ENCODE peak calls at places on chromosomes 3 and 15, in seven cellular contexts. B is CD8-positive, alpha-beta T cell; G is gastrocnemius medialis; F is ovary; S is stomach; L is uterus; O is transverse colon. X is an unnamed sample.

GRCh38 chr3:104909188-104909587 is 457.5 kb upstream of the ALCAM start:
- DNase-seq in B (no peak), G (no peak), F (no peak), S (no peak), L (no peak), O (no peak), X (no peak)

GRCh38 chr3:116270053-116270452 is 175.2 kb downstream of the LSAMP start:
- DNase-seq in B (no peak), G (no peak), F (no peak), S (no peak), L (no peak), O (no peak), X (no peak)

GRCh38 chr15:71237456-71238188 is 122.4 kb downstream of the THSD4 start:
- DNase-seq in B (no peak), G (no peak), F (peak; percentile 65), S (peak; percentile 65), L (peak; percentile 94), O (peak; percentile 88), X (peak; percentile 35)

GRCh38 chr3:23748398-23749110 is 57.2 kb upstream of the UBE2E1 start:
- DNase-seq in B (no peak), G (peak; percentile 24), F (no peak), S (no peak), L (no peak), O (no peak), X (no peak)

GRCh38 chr15:81091889-81092558 is 42.0 kb upstream of the CFAP161 start:
- DNase-seq in B (no peak), G (peak; percentile 85), F (no peak), S (no peak), L (peak; percentile 72), O (no peak), X (peak; percentile 66)

GRCh38 chr3:16033889-16034687 is 140.4 kb upstream of the GALNT15 start:
- DNase-seq in B (no peak), G (no peak), F (no peak), S (no peak), L (no peak), O (no peak), X (no peak)

GRCh38 chr15:77493324-77493907 is 72.7 kb downstream of the HMG20A start:
- DNase-seq in B (no peak), G (no peak), F (no peak), S (no peak), L (no peak), O (no peak), X (no peak)

GRCh38 chr15:43285609-43286037 is 18.9 kb upstream of the TGM5 start:
- DNase-seq in B (peak; percentile 56), G (peak; percentile 32), F (no peak), S (peak; percentile 41), L (peak; percentile 57), O (peak; percentile 39), X (peak; percentile 81)

GRCh38 chr15:90838544-90838943 is 29.8 kb upstream of the FURIN start:
- DNase-seq in B (peak; percentile 38), G (no peak), F (no peak), S (no peak), L (no peak), O (no peak), X (no peak)

GRCh38 chr3:132284006-132284405 is 33.2 kb upstream of the ACP3 start:
- DNase-seq in B (no peak), G (no peak), F (no peak), S (no peak), L (no peak), O (no peak), X (no peak)
- H3K36me3 ChIP-seq in B (no peaks in the 10 kb centered on the region), G (no peaks in the 10 kb centered on the region), F (no peaks in the 10 kb centered on the region), S (no peaks in the 10 kb centered on the region), L (no peaks in the 10 kb centered on the region), O (no peaks in the 10 kb centered on the region), X (no peaks in the 10 kb centered on the region)

DNA sequence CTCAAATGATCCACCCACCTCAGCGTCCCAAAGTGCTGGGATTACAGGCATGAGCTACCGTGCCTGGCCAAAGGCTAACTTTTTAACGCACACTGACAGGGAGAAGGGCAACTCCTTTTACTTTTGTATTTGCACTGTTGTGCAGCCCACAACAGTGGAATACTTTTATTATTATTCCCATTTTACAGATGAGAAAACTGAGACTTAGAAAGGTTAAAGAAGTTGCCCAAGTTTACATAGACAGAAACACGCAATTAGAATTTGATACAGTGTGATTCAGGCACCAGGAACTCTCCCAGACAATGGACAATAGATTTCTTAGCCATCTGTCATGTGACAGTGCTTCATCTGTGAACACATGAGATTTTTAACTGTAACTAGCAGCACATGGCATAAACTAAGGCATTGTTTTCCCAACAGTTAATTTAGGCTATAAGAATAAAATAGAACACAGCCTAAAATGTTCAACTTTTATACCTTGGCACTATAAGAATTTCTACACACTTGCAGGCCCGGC is 18.8 kb downstream of the STAG1 start:
- DNase-seq in B (no peak), G (no peak), F (no peak), S (no peak), L (no peak), O (no peak), X (no peak)
- H3K27ac ChIP-seq in B (no peak overlapping the region), G (no peak overlapping the region), F (no peak overlapping the region), S (no peak overlapping the region), L (no peak overlapping the region), O (no peak overlapping the region), X (no peak overlapping the region)

GRCh38 chr3:159637895-159638542 is 350.6 kb upstream of the IL12A start:
- DNase-seq in B (no peak), G (no peak), F (no peak), S (no peak), L (no peak), O (no peak), X (no peak)

GRCh38 chr3:159640220-159640619 is 348.4 kb upstream of the IL12A start:
- DNase-seq in B (no peak), G (no peak), F (no peak), S (no peak), L (no peak), O (no peak), X (no peak)

GRCh38 chr3:159645874-159646273 is 342.8 kb upstream of the IL12A start:
- DNase-seq in B (no peak), G (no peak), F (no peak), S (no peak), L (no peak), O (no peak), X (no peak)

GRCh38 chr3:159643406-159643805 is 345.2 kb upstream of the IL12A start:
- DNase-seq in B (no peak), G (no peak), F (no peak), S (no peak), L (no peak), O (no peak), X (no peak)
- H3K36me3 ChIP-seq in B (no peaks in the 10 kb centered on the region), G (no peaks in the 10 kb centered on the region), F (no peaks in the 10 kb centered on the region), S (no peaks in the 10 kb centered on the region), L (no peaks in the 10 kb centered on the region), O (no peaks in the 10 kb centered on the region), X (no peaks in the 10 kb centered on the region)

GRCh38 chr15:29800441-29801366 is 21.6 kb downstream of the TJP1 start:
- DNase-seq in B (no peak), G (no peak), F (no peak), S (no peak), L (no peak), O (no peak), X (no peak)
- H3K27ac ChIP-seq in B (no peak overlapping the region), G (peak overlapping the region; percentile 59), F (no peak overlapping the region), S (peak overlapping the region; percentile 5), L (no peak overlapping the region), O (no peak overlapping the region), X (peak overlapping the region; percentile 48)

GRCh38 chr3:160373655-160374054 is 25.4 kb downstream of the IFT80 start:
- DNase-seq in B (no peak), G (no peak), F (no peak), S (no peak), L (no peak), O (no peak), X (no peak)

GRCh38 chr3:160370987-160371857 is 27.8 kb downstream of the IFT80 start:
- DNase-seq in B (no peak), G (no peak), F (no peak), S (no peak), L (no peak), O (no peak), X (no peak)

GRCh38 chr3:160374472-160374871 is 24.6 kb downstream of the IFT80 start:
- DNase-seq in B (no peak), G (no peak), F (no peak), S (no peak), L (no peak), O (no peak), X (no peak)

GRCh38 chr3:160374925-160375324 is 24.1 kb downstream of the IFT80 start:
- DNase-seq in B (no peak), G (no peak), F (no peak), S (no peak), L (no peak), O (no peak), X (no peak)

GRCh38 chr3:160372780-160373179 is 26.2 kb downstream of the IFT80 start:
- DNase-seq in B (no peak), G (no peak), F (no peak), S (no peak), L (no peak), O (no peak), X (no peak)
- H3K36me3 ChIP-seq in B (no peaks in the 10 kb centered on the region), G (no peaks in the 10 kb centered on the region), F (no peaks in the 10 kb centered on the region), S (peaks cover 46% of the 10 kb centered on the region), L (no peaks in the 10 kb centered on the region), O (no peaks in the 10 kb centered on the region), X (no peaks in the 10 kb centered on the region)

DNA sequence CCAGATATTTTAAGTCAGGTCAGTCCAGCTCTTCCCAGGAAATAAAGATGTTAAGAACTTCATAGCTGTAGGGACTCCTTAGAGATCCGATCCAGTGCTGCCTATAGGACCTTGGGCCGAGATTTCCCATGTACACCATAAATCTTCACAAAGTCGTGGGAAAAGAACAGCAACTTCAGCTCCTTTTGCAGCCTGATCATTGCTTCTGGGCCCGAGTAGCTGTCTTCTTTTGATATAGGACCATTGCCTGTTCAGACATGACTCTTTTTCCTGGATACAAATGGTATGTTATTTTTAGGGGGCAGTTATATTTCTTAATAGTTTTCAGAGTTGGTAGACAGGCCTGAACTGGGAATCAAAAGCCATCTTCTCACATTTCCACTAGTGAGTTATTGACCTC is 20.5 kb downstream of the IL1RAP start:
- DNase-seq in B (no peak), G (no peak), F (no peak), S (no peak), L (no peak), O (no peak), X (no peak)
- H3K27ac ChIP-seq in B (no peak overlapping the region), G (no peak overlapping the region), F (no peak overlapping the region), S (no peak overlapping the region), L (peak overlapping the region; percentile 75), O (no peak overlapping the region), X (no peak overlapping the region)

DNA sequence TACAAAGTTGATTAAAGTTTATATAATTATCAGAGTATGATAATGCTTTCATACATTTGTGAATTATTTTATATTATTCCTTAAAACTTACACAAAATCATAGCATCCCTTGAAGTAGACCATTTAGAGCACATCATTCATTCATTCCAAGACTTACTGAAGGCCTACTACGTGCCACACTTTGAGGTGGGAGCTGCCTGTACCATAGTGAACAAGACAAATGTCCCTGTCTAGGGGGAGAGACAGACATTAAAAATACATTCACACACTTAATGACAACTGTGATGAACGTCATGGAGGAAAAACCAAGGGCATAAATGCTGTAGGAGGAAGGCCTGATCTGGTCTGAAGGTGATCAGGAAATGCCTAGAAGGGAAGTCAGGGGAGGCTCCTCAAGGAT is 12.1 kb downstream of the MCCC1 start:
- DNase-seq in B (no peak), G (no peak), F (no peak), S (no peak), L (no peak), O (no peak), X (no peak)
- H3K36me3 ChIP-seq in B (peaks cover 23% of the 10 kb centered on the region), G (peaks cover 66% of the 10 kb centered on the region), F (no peaks in the 10 kb centered on the region), S (peaks cover 90% of the 10 kb centered on the region), L (no peaks in the 10 kb centered on the region), O (no peaks in the 10 kb centered on the region), X (no peaks in the 10 kb centered on the region)

GRCh38 chr15:92503458-92503857 is 109.8 kb downstream of the ST8SIA2 start:
- DNase-seq in B (no peak), G (no peak), F (no peak), S (no peak), L (no peak), O (no peak), X (no peak)
- H3K27ac ChIP-seq in B (no peak overlapping the region), G (no peak overlapping the region), F (no peak overlapping the region), S (no peak overlapping the region), L (no peak overlapping the region), O (no peak overlapping the region), X (no peak overlapping the region)